ENCODE peak calls at places on chromosome 16, in five cellular contexts. R is MM.1S, Q is bronchial epithelial cell, E is GM13976, U is WTC11. S is an unnamed sample.

GRCh38 chr16:58127033-58127556 is 2.1 kb downstream of the CFAP20 start:
- DNase-seq in R (peak), Q (peak), E (no peak), U (no peak), S (no peak)

GRCh38 chr16:69381231-69381630 is 4.6 kb downstream of the TERF2 start:
- DNase-seq in R (no peak), Q (no peak), E (no peak), U (no peak), S (no peak)

GRCh38 chr16:88035292-88035691 is 84.1 kb downstream of the BANP start:
- DNase-seq in R (no peak), Q (no peak), E (no peak), U (no peak), S (no peak)

GRCh38 chr16:12137344-12138094 is 161.0 kb downstream of the SNX29 start:
- DNase-seq in R (no peak), Q (no peak), E (no peak), U (no peak), S (no peak)

GRCh38 chr16:10314811-10315210 is 71.0 kb upstream of the ATF7IP2 start:
- DNase-seq in R (peak), Q (peak), E (no peak), U (no peak), S (no peak)

GRCh38 chr16:75071621-75072020 is 45.0 kb downstream of the LDHD start:
- DNase-seq in R (no peak), Q (no peak), E (no peak), U (no peak), S (no peak)

GRCh38 chr16:84477661-84478060 is 26.8 kb downstream of the MEAK7 start:
- DNase-seq in R (no peak), Q (no peak), E (no peak), U (no peak), S (no peak)

GRCh38 chr16:73018796-73019455 is 29.0 kb downstream of the ZFHX3 start:
- DNase-seq in R (no peak), Q (no peak), E (no peak), U (no peak), S (no peak)

GRCh38 chr16:633336-634050 is 2.6 kb downstream of the METTL26 start:
- DNase-seq in R (no peak), Q (no peak), E (no peak), U (no peak), S (no peak)

GRCh38 chr16:85564277-85565051 is 48.7 kb upstream of the GSE1 start:
- DNase-seq in R (no peak), Q (no peak), E (peak), U (no peak), S (no peak)

GRCh38 chr16:85563031-85563430 is 50.1 kb upstream of the GSE1 start:
- DNase-seq in R (no peak), Q (no peak), E (no peak), U (no peak), S (no peak)

GRCh38 chr16:85565340-85565739 is 47.8 kb upstream of the GSE1 start:
- DNase-seq in R (no peak), Q (no peak), E (no peak), U (no peak), S (no peak)

GRCh38 chr16:85562102-85562786 is 50.9 kb upstream of the GSE1 start:
- DNase-seq in R (no peak), Q (no peak), E (no peak), U (no peak), S (no peak)

GRCh38 chr16:85563515-85564276 is 49.4 kb upstream of the GSE1 start:
- DNase-seq in R (no peak), Q (no peak), E (no peak), U (no peak), S (no peak)
- TF ChIP-seq CTCF in R (no peak), Q (no peak), E (no peak), U (no peak), S (no peak)

DNA sequence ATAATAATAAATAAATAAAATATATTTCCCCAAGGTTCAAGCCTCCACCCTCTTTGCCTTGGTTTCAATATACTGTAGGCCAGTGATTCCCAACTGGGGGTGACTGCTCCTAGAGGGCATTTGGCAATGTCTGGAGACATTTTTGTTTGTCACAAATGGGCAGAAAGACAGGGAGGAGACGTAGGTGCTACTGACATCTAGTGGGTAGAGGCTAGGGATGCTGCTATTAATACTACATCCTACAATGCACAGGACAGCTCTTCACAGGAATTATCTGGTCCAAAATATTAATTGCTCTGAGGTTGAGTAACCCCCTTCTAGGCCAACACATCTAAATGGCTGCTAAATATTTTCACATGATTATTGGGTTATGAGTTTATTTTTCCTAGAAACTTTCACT is 12.8 kb upstream of the PRR14 start:
- DNase-seq in R (peak), Q (peak), E (no peak), U (no peak), S (no peak)
- TF ChIP-seq CTCF in R (peak), Q (peak), E (peak), U (no peak), S (peak)

DNA sequence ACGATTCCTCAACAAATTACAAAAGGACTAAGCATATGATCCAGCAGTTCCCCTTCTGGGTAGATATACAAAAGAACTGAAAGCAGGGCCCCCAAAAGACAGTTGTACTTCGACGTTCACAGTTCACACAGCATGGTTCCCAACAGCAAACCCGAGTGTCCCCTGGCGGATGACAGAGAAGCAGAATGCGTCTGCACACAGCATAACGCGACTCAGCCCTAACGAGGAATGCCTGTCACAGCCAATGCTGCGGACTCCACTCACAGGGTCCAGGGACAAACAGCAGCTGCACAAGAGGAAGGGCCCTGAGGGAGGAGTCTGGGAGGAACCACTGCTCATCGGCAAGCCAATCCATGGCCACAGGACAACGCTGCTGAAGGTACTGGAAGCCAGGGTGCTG is 132.9 kb downstream of the ANKRD11 start:
- DNase-seq in R (no peak), Q (no peak), E (no peak), U (no peak), S (peak)
- TF ChIP-seq CTCF in R (no peak), Q (no peak), E (no peak), U (no peak), S (no peak)

DNA sequence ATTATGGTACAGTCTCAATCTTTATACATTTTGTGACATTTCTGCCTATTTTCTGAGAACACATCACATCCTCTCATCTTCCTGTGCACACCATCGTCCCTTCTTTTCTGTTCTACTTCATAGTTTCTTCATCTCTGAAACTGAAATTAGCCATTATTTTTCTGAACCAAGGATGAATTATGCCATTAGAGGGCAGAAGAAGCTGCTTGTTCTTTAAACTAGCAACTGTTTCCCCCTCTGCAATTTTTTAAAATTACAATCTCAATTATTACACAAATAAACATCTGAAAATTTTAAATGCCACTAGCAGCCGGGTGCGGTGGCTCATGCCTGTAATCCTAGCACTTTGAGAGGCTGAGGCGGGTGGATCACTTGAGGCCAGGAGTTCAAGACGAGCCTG is 41.3 kb downstream of the RBBP6 start:
- DNase-seq in R (no peak), Q (peak), E (peak), U (no peak), S (no peak)
- TF ChIP-seq CTCF in R (no peak), Q (peak), E (no peak), U (no peak), S (no peak)

GRCh38 chr16:54283735-54284318 is 2.8 kb downstream of the IRX3 start:
- DNase-seq in R (no peak), Q (no peak), E (peak), U (peak), S (no peak)

GRCh38 chr16:54281535-54282201 is 4.9 kb downstream of the IRX3 start:
- DNase-seq in R (no peak), Q (no peak), E (peak), U (peak), S (no peak)

GRCh38 chr16:54280751-54281150 is 5.8 kb downstream of the IRX3 start:
- DNase-seq in R (no peak), Q (peak), E (peak), U (no peak), S (no peak)

GRCh38 chr16:54282923-54283734 is 3.5 kb downstream of the IRX3 start:
- DNase-seq in R (no peak), Q (no peak), E (peak), U (peak), S (no peak)

GRCh38 chr16:54282202-54282922 is 4.2 kb downstream of the IRX3 start:
- DNase-seq in R (no peak), Q (no peak), E (peak), U (peak), S (peak)
- TF ChIP-seq CTCF in R (no peak), Q (peak), E (peak), U (peak), S (peak)

GRCh38 chr16:86959729-86960128 is 357.5 kb downstream of the C16orf95 start:
- DNase-seq in R (no peak), Q (no peak), E (no peak), U (no peak), S (no peak)
- TF ChIP-seq CTCF in R (no peak), Q (no peak), E (no peak), U (no peak), S (no peak)